ENCODE peak calls at places on chromosomes 12 and 14, in eight cellular contexts. One of them, this sample, is unnamed.

GRCh38 chr12:88127855-88128254 is 14.0 kb downstream of the CEP290 start:
- DNase-seq in RWPE1: no peak
- DNase-seq in tibial nerve: no peak
- DNase-seq in esophagus muscularis mucosa: no peak
- DNase-seq in heart left ventricle: no peak
- DNase-seq in CD4-positive, CD25-positive, alpha-beta regulatory T cell: no peak
- DNase-seq in esophagus squamous epithelium: no peak
- DNase-seq in ovary: no peak
- DNase-seq in this sample: no peak

GRCh38 chr14:95064256-95064655 is 93.1 kb downstream of the DICER1 start:
- DNase-seq in RWPE1: no peak
- DNase-seq in tibial nerve: no peak
- DNase-seq in esophagus muscularis mucosa: no peak
- DNase-seq in heart left ventricle: no peak
- DNase-seq in CD4-positive, CD25-positive, alpha-beta regulatory T cell: no peak
- DNase-seq in esophagus squamous epithelium: no peak
- DNase-seq in ovary: no peak
- DNase-seq in this sample: no peak

GRCh38 chr12:11580125-11580751 is 69.2 kb upstream of the ETV6 start:
- DNase-seq in RWPE1: peak
- DNase-seq in tibial nerve: peak
- DNase-seq in esophagus muscularis mucosa: no peak
- DNase-seq in heart left ventricle: no peak
- DNase-seq in CD4-positive, CD25-positive, alpha-beta regulatory T cell: no peak
- DNase-seq in esophagus squamous epithelium: no peak
- DNase-seq in ovary: no peak
- DNase-seq in this sample: no peak

GRCh38 chr12:132178801-132179401 is 34.6 kb downstream of the NOC4L start:
- DNase-seq in RWPE1: no peak
- DNase-seq in tibial nerve: no peak
- DNase-seq in esophagus muscularis mucosa: no peak
- DNase-seq in heart left ventricle: no peak
- DNase-seq in CD4-positive, CD25-positive, alpha-beta regulatory T cell: peak
- DNase-seq in esophagus squamous epithelium: no peak
- DNase-seq in ovary: no peak
- DNase-seq in this sample: no peak

GRCh38 chr12:26833692-26834168 is 736 bp upstream of the ITPR2 start:
- DNase-seq in RWPE1: peak
- DNase-seq in tibial nerve: no peak
- DNase-seq in esophagus muscularis mucosa: no peak
- DNase-seq in heart left ventricle: peak
- DNase-seq in CD4-positive, CD25-positive, alpha-beta regulatory T cell: peak
- DNase-seq in esophagus squamous epithelium: no peak
- DNase-seq in ovary: peak
- DNase-seq in this sample: peak

GRCh38 chr12:51922762-51923505 is 15.6 kb downstream of the ACVRL1 start:
- DNase-seq in RWPE1: no peak
- DNase-seq in tibial nerve: peak
- DNase-seq in esophagus muscularis mucosa: no peak
- DNase-seq in heart left ventricle: peak
- DNase-seq in CD4-positive, CD25-positive, alpha-beta regulatory T cell: no peak
- DNase-seq in esophagus squamous epithelium: no peak
- DNase-seq in ovary: no peak
- DNase-seq in this sample: no peak

GRCh38 chr14:100878271-100879146 is 25.0 kb downstream of the RTL1 start:
- DNase-seq in RWPE1: no peak
- DNase-seq in tibial nerve: no peak
- DNase-seq in esophagus muscularis mucosa: no peak
- DNase-seq in heart left ventricle: peak
- DNase-seq in CD4-positive, CD25-positive, alpha-beta regulatory T cell: no peak
- DNase-seq in esophagus squamous epithelium: no peak
- DNase-seq in ovary: peak
- DNase-seq in this sample: peak

GRCh38 chr12:1797011-1797901 is 23.1 kb upstream of the LRTM2 start:
- DNase-seq in RWPE1: no peak
- DNase-seq in tibial nerve: peak
- DNase-seq in esophagus muscularis mucosa: no peak
- DNase-seq in heart left ventricle: peak
- DNase-seq in CD4-positive, CD25-positive, alpha-beta regulatory T cell: peak
- DNase-seq in esophagus squamous epithelium: no peak
- DNase-seq in ovary: peak
- DNase-seq in this sample: peak

GRCh38 chr14:58535084-58535483 is 102.7 kb upstream of the DACT1 start:
- DNase-seq in RWPE1: no peak
- DNase-seq in tibial nerve: no peak
- DNase-seq in esophagus muscularis mucosa: no peak
- DNase-seq in heart left ventricle: no peak
- DNase-seq in CD4-positive, CD25-positive, alpha-beta regulatory T cell: no peak
- DNase-seq in esophagus squamous epithelium: no peak
- DNase-seq in ovary: no peak
- DNase-seq in this sample: no peak

GRCh38 chr12:46608431-46609280 is 217.1 kb downstream of the SLC38A4 start:
- DNase-seq in RWPE1: no peak
- DNase-seq in tibial nerve: no peak
- DNase-seq in esophagus muscularis mucosa: no peak
- DNase-seq in heart left ventricle: no peak
- DNase-seq in CD4-positive, CD25-positive, alpha-beta regulatory T cell: no peak
- DNase-seq in esophagus squamous epithelium: no peak
- DNase-seq in ovary: no peak
- DNase-seq in this sample: no peak

GRCh38 chr12:3294481-3294911 is 196.5 kb upstream of the PRMT8 start:
- DNase-seq in RWPE1: no peak
- DNase-seq in tibial nerve: no peak
- DNase-seq in esophagus muscularis mucosa: no peak
- DNase-seq in heart left ventricle: peak
- DNase-seq in CD4-positive, CD25-positive, alpha-beta regulatory T cell: no peak
- DNase-seq in esophagus squamous epithelium: no peak
- DNase-seq in ovary: no peak
- DNase-seq in this sample: no peak

GRCh38 chr12:108783446-108783845 is 52.1 kb upstream of the CORO1C start:
- DNase-seq in RWPE1: no peak
- DNase-seq in tibial nerve: no peak
- DNase-seq in esophagus muscularis mucosa: no peak
- DNase-seq in heart left ventricle: no peak
- DNase-seq in CD4-positive, CD25-positive, alpha-beta regulatory T cell: no peak
- DNase-seq in esophagus squamous epithelium: no peak
- DNase-seq in ovary: no peak
- DNase-seq in this sample: no peak

GRCh38 chr14:101945171-101945570 is 19.2 kb upstream of the DYNC1H1 start:
- DNase-seq in RWPE1: no peak
- DNase-seq in tibial nerve: no peak
- DNase-seq in esophagus muscularis mucosa: no peak
- DNase-seq in heart left ventricle: no peak
- DNase-seq in CD4-positive, CD25-positive, alpha-beta regulatory T cell: no peak
- DNase-seq in esophagus squamous epithelium: no peak
- DNase-seq in ovary: no peak
- DNase-seq in this sample: no peak

GRCh38 chr12:101969-102878 is 35.7 kb downstream of the IQSEC3 start:
- DNase-seq in RWPE1: no peak
- DNase-seq in tibial nerve: no peak
- DNase-seq in esophagus muscularis mucosa: no peak
- DNase-seq in heart left ventricle: no peak
- DNase-seq in CD4-positive, CD25-positive, alpha-beta regulatory T cell: no peak
- DNase-seq in esophagus squamous epithelium: no peak
- DNase-seq in ovary: no peak
- DNase-seq in this sample: no peak

GRCh38 chr14:92489394-92490238 is 24.0 kb upstream of the RIN3 start:
- DNase-seq in RWPE1: no peak
- DNase-seq in tibial nerve: no peak
- DNase-seq in esophagus muscularis mucosa: no peak
- DNase-seq in heart left ventricle: no peak
- DNase-seq in CD4-positive, CD25-positive, alpha-beta regulatory T cell: no peak
- DNase-seq in esophagus squamous epithelium: no peak
- DNase-seq in ovary: no peak
- DNase-seq in this sample: no peak

GRCh38 chr12:75704664-75705063 is 193.3 kb upstream of the KRR1 start:
- DNase-seq in RWPE1: no peak
- DNase-seq in tibial nerve: no peak
- DNase-seq in esophagus muscularis mucosa: no peak
- DNase-seq in heart left ventricle: no peak
- DNase-seq in CD4-positive, CD25-positive, alpha-beta regulatory T cell: no peak
- DNase-seq in esophagus squamous epithelium: no peak
- DNase-seq in ovary: no peak
- DNase-seq in this sample: no peak

GRCh38 chr12:103247531-103247930 is 248.2 kb downstream of the C12orf42 start:
- DNase-seq in RWPE1: peak
- DNase-seq in tibial nerve: no peak
- DNase-seq in esophagus muscularis mucosa: no peak
- DNase-seq in heart left ventricle: no peak
- DNase-seq in CD4-positive, CD25-positive, alpha-beta regulatory T cell: no peak
- DNase-seq in esophagus squamous epithelium: no peak
- DNase-seq in ovary: no peak
- DNase-seq in this sample: no peak

GRCh38 chr14:57576498-57576897 is 82.8 kb upstream of the CCDC198 start:
- DNase-seq in RWPE1: no peak
- DNase-seq in tibial nerve: no peak
- DNase-seq in esophagus muscularis mucosa: no peak
- DNase-seq in heart left ventricle: no peak
- DNase-seq in CD4-positive, CD25-positive, alpha-beta regulatory T cell: no peak
- DNase-seq in esophagus squamous epithelium: no peak
- DNase-seq in ovary: no peak
- DNase-seq in this sample: no peak

GRCh38 chr12:98503343-98503592 is 12.1 kb upstream of the TMPO start:
- DNase-seq in RWPE1: peak
- DNase-seq in tibial nerve: peak
- DNase-seq in esophagus muscularis mucosa: peak
- DNase-seq in heart left ventricle: peak
- DNase-seq in CD4-positive, CD25-positive, alpha-beta regulatory T cell: no peak
- DNase-seq in esophagus squamous epithelium: peak
- DNase-seq in ovary: peak
- DNase-seq in this sample: peak

DNA sequence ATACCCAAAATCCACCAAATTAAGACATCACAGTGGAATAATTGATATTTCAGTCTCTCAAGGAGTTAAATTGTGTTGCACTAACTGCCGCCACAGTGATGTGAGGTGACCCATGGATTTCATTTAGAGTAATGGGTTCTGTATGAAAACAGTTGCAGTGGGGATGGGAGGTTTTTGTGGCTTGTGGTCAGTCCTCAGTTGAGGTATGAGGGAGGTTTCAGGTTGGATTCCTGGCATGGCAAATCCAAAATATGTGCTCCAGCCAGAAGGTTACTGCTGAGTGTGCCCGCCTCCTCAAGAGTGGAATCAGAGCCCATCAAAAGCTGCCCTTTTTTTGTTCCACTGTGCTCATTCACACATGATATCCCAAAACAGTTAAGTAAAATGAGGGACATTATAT is 487.1 kb downstream of the EGLN3 start:
- DNase-seq in RWPE1: no peak
- DNase-seq in tibial nerve: no peak
- DNase-seq in esophagus muscularis mucosa: no peak
- DNase-seq in heart left ventricle: no peak
- DNase-seq in CD4-positive, CD25-positive, alpha-beta regulatory T cell: no peak
- DNase-seq in esophagus squamous epithelium: no peak
- DNase-seq in ovary: no peak
- DNase-seq in this sample: no peak
- H3K27ac ChIP-seq in RWPE1: no peak
- H3K27ac ChIP-seq in tibial nerve: no peak
- H3K27ac ChIP-seq in esophagus muscularis mucosa: no peak
- H3K27ac ChIP-seq in heart left ventricle: no peak
- H3K27ac ChIP-seq in CD4-positive, CD25-positive, alpha-beta regulatory T cell: no peak
- H3K27ac ChIP-seq in esophagus squamous epithelium: no peak
- H3K27ac ChIP-seq in ovary: no peak
- H3K27ac ChIP-seq in this sample: no peak

GRCh38 chr14:69882086-69882864 is 3.1 kb downstream of the SMOC1 start:
- DNase-seq in RWPE1: no peak
- DNase-seq in tibial nerve: no peak
- DNase-seq in esophagus muscularis mucosa: no peak
- DNase-seq in heart left ventricle: no peak
- DNase-seq in CD4-positive, CD25-positive, alpha-beta regulatory T cell: no peak
- DNase-seq in esophagus squamous epithelium: no peak
- DNase-seq in ovary: no peak
- DNase-seq in this sample: no peak
- H3K27ac ChIP-seq in RWPE1: no peak
- H3K27ac ChIP-seq in tibial nerve: no peak
- H3K27ac ChIP-seq in esophagus muscularis mucosa: no peak
- H3K27ac ChIP-seq in heart left ventricle: no peak
- H3K27ac ChIP-seq in CD4-positive, CD25-positive, alpha-beta regulatory T cell: no peak
- H3K27ac ChIP-seq in esophagus squamous epithelium: no peak
- H3K27ac ChIP-seq in ovary: no peak
- H3K27ac ChIP-seq in this sample: no peak

GRCh38 chr12:25069221-25069620 is 120.3 kb upstream of the BCAT1 start:
- DNase-seq in RWPE1: no peak
- DNase-seq in tibial nerve: no peak
- DNase-seq in esophagus muscularis mucosa: no peak
- DNase-seq in heart left ventricle: no peak
- DNase-seq in CD4-positive, CD25-positive, alpha-beta regulatory T cell: no peak
- DNase-seq in esophagus squamous epithelium: no peak
- DNase-seq in ovary: no peak
- DNase-seq in this sample: no peak
- H3K27ac ChIP-seq in RWPE1: no peak
- H3K27ac ChIP-seq in tibial nerve: no peak
- H3K27ac ChIP-seq in esophagus muscularis mucosa: no peak
- H3K27ac ChIP-seq in heart left ventricle: no peak
- H3K27ac ChIP-seq in CD4-positive, CD25-positive, alpha-beta regulatory T cell: no peak
- H3K27ac ChIP-seq in esophagus squamous epithelium: no peak
- H3K27ac ChIP-seq in ovary: no peak
- H3K27ac ChIP-seq in this sample: no peak

DNA sequence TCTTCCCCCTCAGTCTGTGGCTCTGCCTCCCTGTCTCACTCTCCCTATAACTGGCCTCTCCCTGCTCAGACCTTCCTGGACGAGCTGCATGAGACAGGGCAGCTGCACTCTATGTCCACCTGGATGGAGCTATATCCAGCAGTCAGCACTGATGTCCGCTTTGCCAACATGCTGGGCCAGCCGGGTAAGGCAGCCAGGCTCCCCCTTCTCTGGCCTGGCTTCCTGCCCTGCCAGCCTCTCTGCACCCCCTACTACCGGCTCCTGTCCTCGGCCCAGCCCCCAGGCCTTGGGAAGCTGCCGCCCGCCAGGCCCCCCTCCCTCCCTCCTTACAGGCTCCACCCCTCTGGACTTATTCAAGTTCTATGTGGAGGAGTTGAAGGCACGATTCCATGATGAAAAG is 14.0 kb downstream of the PRPF40B start:
- DNase-seq in RWPE1: no peak
- DNase-seq in tibial nerve: no peak
- DNase-seq in esophagus muscularis mucosa: no peak
- DNase-seq in heart left ventricle: no peak
- DNase-seq in CD4-positive, CD25-positive, alpha-beta regulatory T cell: no peak
- DNase-seq in esophagus squamous epithelium: no peak
- DNase-seq in ovary: peak
- DNase-seq in this sample: no peak
- H3K27ac ChIP-seq in RWPE1: peak
- H3K27ac ChIP-seq in tibial nerve: peak
- H3K27ac ChIP-seq in esophagus muscularis mucosa: peak
- H3K27ac ChIP-seq in heart left ventricle: peak
- H3K27ac ChIP-seq in CD4-positive, CD25-positive, alpha-beta regulatory T cell: no peak
- H3K27ac ChIP-seq in esophagus squamous epithelium: peak
- H3K27ac ChIP-seq in ovary: no peak
- H3K27ac ChIP-seq in this sample: no peak

GRCh38 chr12:57882575-57882974 is 36.0 kb upstream of the CTDSP2 start:
- DNase-seq in RWPE1: no peak
- DNase-seq in tibial nerve: no peak
- DNase-seq in esophagus muscularis mucosa: no peak
- DNase-seq in heart left ventricle: no peak
- DNase-seq in CD4-positive, CD25-positive, alpha-beta regulatory T cell: no peak
- DNase-seq in esophagus squamous epithelium: no peak
- DNase-seq in ovary: no peak
- DNase-seq in this sample: no peak
- H3K27ac ChIP-seq in RWPE1: no peak
- H3K27ac ChIP-seq in tibial nerve: no peak
- H3K27ac ChIP-seq in esophagus muscularis mucosa: no peak
- H3K27ac ChIP-seq in heart left ventricle: no peak
- H3K27ac ChIP-seq in CD4-positive, CD25-positive, alpha-beta regulatory T cell: no peak
- H3K27ac ChIP-seq in esophagus squamous epithelium: no peak
- H3K27ac ChIP-seq in ovary: no peak
- H3K27ac ChIP-seq in this sample: no peak

GRCh38 chr12:93020998-93021597 is 92.0 kb upstream of the EEA1 start:
- DNase-seq in RWPE1: no peak
- DNase-seq in tibial nerve: no peak
- DNase-seq in esophagus muscularis mucosa: no peak
- DNase-seq in heart left ventricle: no peak
- DNase-seq in CD4-positive, CD25-positive, alpha-beta regulatory T cell: no peak
- DNase-seq in esophagus squamous epithelium: no peak
- DNase-seq in ovary: no peak
- DNase-seq in this sample: no peak
- H3K27ac ChIP-seq in RWPE1: no peak
- H3K27ac ChIP-seq in tibial nerve: no peak
- H3K27ac ChIP-seq in esophagus muscularis mucosa: no peak
- H3K27ac ChIP-seq in heart left ventricle: no peak
- H3K27ac ChIP-seq in CD4-positive, CD25-positive, alpha-beta regulatory T cell: no peak
- H3K27ac ChIP-seq in esophagus squamous epithelium: peak
- H3K27ac ChIP-seq in ovary: no peak
- H3K27ac ChIP-seq in this sample: no peak